ENCODE peak calls at places on chromosome 10, in nine cellular contexts. K is sigmoid colon; H is activated CD8-positive, alpha-beta T cell treated with anti-CD3 and anti-CD28 coated beads for 36 hours; V is mammary epithelial cell; N is progenitor cell of endocrine pancreas; L is neural progenitor cell; P is tibial artery; O is cardiac muscle cell; D is GM12865. I is an unnamed sample.

GRCh38 chr10:30825495-30825894 is 195.9 kb upstream of the LYZL2 start:
- DNase-seq in O (no peak), V (no peak), D (no peak), N (no peak), H (no peak), K (no peak), P (no peak), L (no peak), I (no peak)

GRCh38 chr10:132036887-132037675 is 28.7 kb upstream of the JAKMIP3 start:
- DNase-seq in V (no peak), K (no peak), D (no peak), H (no peak), N (no peak), P (no peak), O (peak; percentile 26), L (peak; percentile 56), I (no peak)

GRCh38 chr10:89283174-89283987 is 18.5 kb upstream of the IFIT2 start:
- DNase-seq in L (no peak), D (no peak), P (no peak), N (no peak), H (no peak), V (no peak), O (no peak), K (no peak), I (no peak)

GRCh38 chr10:98240524-98240923 is 27.5 kb downstream of the LOXL4 start:
- DNase-seq in N (no peak), P (no peak), D (no peak), O (no peak), H (no peak), K (no peak), V (no peak), L (no peak), I (no peak)

GRCh38 chr10:59362184-59362966 is at the start of gene FAM13C:
- DNase-seq in N (peak; percentile 57), O (peak; percentile 81), V (peak; percentile 54), K (peak; percentile 86), P (peak; percentile 78), H (peak; percentile 19), D (peak; percentile 26), L (peak; percentile 86), I (peak; percentile 35)

GRCh38 chr10:123398180-123398591 is 244.0 kb downstream of the BUB3 start:
- DNase-seq in K (no peak), L (no peak), O (no peak), V (no peak), D (peak; percentile 99), H (no peak), N (no peak), P (no peak), I (no peak)

GRCh38 chr10:114495303-114495702 is 91.0 kb upstream of the AFAP1L2 start:
- DNase-seq in P (no peak), D (no peak), O (no peak), L (no peak), V (no peak), H (peak; percentile 38), K (no peak), N (no peak), I (no peak)

GRCh38 chr10:27450225-27450624 is 53.9 kb upstream of the RAB18 start:
- DNase-seq in D (no peak), O (no peak), H (no peak), V (no peak), K (no peak), P (no peak), L (no peak), N (no peak), I (no peak)

GRCh38 chr10:34698979-34699378 is 116.1 kb downstream of the PARD3 start:
- DNase-seq in H (no peak), D (no peak), L (no peak), V (peak; percentile 76), N (no peak), K (no peak), O (no peak), P (no peak), I (no peak)

GRCh38 chr10:100999742-101000601 is at the start of gene LZTS2:
- DNase-seq in O (peak; percentile 55), L (peak; percentile 58), N (peak; percentile 46), D (no peak), P (peak; percentile 75), H (no peak), K (peak; percentile 74), V (peak; percentile 35), I (no peak)

GRCh38 chr10:100829103-100829870 is 83.5 kb upstream of the SLF2 start:
- DNase-seq in O (no peak), V (no peak), H (no peak), L (peak; percentile 62), N (no peak), K (no peak), D (no peak), P (no peak), I (no peak)

GRCh38 chr10:52621635-52622079 is 150.9 kb downstream of the MBL2 start:
- DNase-seq in D (no peak), V (no peak), H (no peak), N (no peak), K (no peak), L (no peak), O (peak; percentile 41), P (no peak), I (no peak)

GRCh38 chr10:68831961-68832455 is 4.7 kb downstream of the STOX1 start:
- DNase-seq in N (no peak), K (no peak), V (no peak), D (no peak), P (no peak), O (no peak), H (no peak), L (peak; percentile 23), I (no peak)

GRCh38 chr10:99740933-99741559 is 9.0 kb downstream of the CUTC start:
- DNase-seq in H (no peak), D (no peak), L (no peak), N (no peak), V (no peak), O (no peak), P (no peak), K (no peak), I (no peak)

GRCh38 chr10:21523557-21524008 is 1.9 kb downstream of the SKIDA1 start:
- DNase-seq in P (no peak), H (no peak), O (no peak), K (no peak), D (no peak), V (no peak), N (no peak), L (peak; percentile 63), I (no peak)

GRCh38 chr10:31602541-31603244 is 283.7 kb downstream of the ZEB1 start:
- DNase-seq in P (peak; percentile 95), L (peak; percentile 83), O (peak; percentile 44), N (no peak), V (peak; percentile 45), D (no peak), H (peak; percentile 30), K (peak; percentile 96), I (no peak)

GRCh38 chr10:70993051-70993450 is 104.7 kb upstream of the PCBD1 start:
- DNase-seq in L (no peak), O (no peak), P (peak; percentile 2), D (no peak), K (no peak), V (no peak), H (no peak), N (no peak), I (no peak)
- TF ChIP-seq CTCF in L (no peak), O (no peak), P (no peak), D (no peak), K (no peak), V (no peak), H (no peak), N (no peak), I (no peak)

DNA sequence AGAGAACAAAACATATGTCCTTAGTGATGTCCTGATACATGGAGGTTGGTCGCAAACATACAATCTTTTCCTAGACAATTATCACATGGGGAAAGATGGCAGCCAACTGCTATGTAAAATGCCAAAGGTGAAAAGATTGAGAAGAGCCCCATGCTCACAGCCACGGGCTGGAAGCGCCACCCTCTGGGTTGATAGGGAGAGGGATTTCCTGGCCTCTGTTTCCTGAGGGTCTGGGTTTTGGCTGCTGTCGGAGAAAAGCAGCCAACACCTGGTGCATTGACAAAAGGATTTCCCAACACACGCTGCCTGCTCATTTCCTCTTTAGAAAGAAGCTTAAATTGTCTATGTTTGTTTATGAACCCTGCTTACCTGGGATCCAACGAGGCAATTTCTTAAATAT is 43.8 kb downstream of the ITIH5 start:
- DNase-seq in O (peak; percentile 58), P (no peak), D (peak; percentile 8), L (peak; percentile 60), V (no peak), N (no peak), K (no peak), H (peak; percentile 35), I (no peak)
- TF ChIP-seq CTCF in O (peak; percentile 59), P (no peak), D (peak; percentile 21), L (peak; percentile 57), V (no peak), N (peak; percentile 30), K (no peak), H (peak; percentile 26), I (no peak)

DNA sequence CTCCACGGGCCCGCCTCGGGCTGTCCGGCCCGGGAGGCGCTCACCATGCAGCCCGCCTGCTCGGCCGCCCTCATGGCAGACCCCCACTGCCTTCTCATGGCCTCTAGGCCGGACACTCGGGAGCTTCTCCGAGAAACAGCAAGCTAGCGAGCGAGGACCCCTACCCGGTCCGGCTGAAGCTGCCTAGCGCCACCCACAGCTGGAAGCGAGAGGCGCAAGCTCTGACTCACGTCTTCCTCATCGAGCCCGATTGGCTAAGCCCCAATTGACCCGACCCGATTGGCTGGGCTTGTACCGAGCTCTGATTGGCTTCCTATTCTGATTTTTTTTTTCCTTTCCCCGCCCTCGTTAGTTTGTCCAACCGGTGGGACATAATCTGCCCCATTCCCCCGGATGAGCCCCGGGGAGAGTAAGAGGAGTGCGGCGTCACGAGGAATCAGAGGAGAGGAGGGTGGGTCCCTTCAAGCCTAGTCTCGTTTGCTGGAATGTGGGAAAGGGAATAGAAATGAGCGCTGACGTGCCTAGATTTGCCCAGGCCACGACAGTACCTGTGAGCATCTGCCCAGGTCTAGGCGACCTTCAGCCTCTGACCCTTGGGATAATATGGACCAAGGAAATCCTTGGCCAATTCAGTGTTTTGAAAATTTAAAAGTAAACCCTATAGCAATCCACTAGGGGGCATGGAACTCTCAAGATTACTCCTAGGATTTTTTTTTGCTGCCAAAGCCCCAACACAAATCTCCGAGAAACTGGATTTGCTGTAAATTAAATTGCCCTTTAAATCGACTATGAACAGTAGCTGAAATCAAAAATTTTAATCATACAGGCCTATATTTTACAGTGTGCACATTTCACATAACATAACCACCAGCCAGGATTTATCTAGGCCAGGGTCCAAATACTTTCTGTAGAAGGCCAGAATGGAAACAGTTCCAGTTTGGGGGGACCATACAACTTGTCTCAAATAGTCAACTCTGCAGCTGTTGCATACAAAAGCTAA is at the start of gene TYSND1:
- DNase-seq in H (peak; percentile 97), O (peak; percentile 99), D (peak; percentile 98), N (peak; percentile 94), V (peak; percentile 99), P (peak; percentile 98), K (peak; percentile 99), L (peak; percentile 99), I (peak; percentile 95)
- TF ChIP-seq CTCF in H (peak; percentile 41), O (peak; percentile 76), D (peak; percentile 90), N (peak; percentile 57), V (peak; percentile 63), P (peak; percentile 49), K (peak; percentile 49), L (peak; percentile 56), I (peak; percentile 77)

DNA sequence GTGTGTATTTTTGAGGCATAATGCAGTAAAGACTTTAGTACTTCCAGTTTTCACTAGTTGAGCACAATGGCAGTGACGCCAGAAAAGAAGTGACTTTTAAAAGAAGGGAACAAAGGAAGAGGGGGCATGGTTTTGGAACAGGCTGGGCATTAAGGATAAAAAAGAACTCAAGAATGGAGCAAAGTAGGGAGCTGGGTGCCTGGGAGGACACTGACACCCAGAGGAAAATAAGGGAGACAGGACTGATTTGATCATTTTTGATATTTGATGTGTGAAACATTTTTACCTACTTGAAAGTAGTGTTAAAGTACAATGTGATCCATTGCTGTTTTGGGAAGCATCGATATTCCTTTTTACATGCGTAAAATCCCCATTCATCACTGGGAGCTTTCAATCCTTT is 85.4 kb downstream of the ADAM12 start:
- DNase-seq in L (peak; percentile 32), V (no peak), K (no peak), N (no peak), D (no peak), O (no peak), P (no peak), H (no peak), I (no peak)
- TF ChIP-seq CTCF in L (peak; percentile 40), V (no peak), K (no peak), N (no peak), D (no peak), O (peak; percentile 26), P (peak; percentile 25), H (no peak), I (no peak)

I was measured in mesothelial cell of epicardium.